ENCODE peak calls at places on chromosome 15, in seven cellular contexts. One of them, this sample, is unnamed.

GRCh38 chr15:74773731-74774252 is 8.1 kb upstream of the CSK start:
- DNase-seq in HCT116: no peak
- DNase-seq in SK-N-SH: no peak
- DNase-seq in K562: no peak
- DNase-seq in GM12878: no peak
- DNase-seq in H1: no peak
- DNase-seq in HepG2: peak; percentile 52
- DNase-seq in this sample: no peak

GRCh38 chr15:66621491-66622467 is 56.0 kb upstream of the LCTL start:
- DNase-seq in HCT116: no peak
- DNase-seq in SK-N-SH: no peak
- DNase-seq in K562: peak; percentile 80
- DNase-seq in GM12878: no peak
- DNase-seq in H1: peak; percentile 68
- DNase-seq in HepG2: no peak
- DNase-seq in this sample: no peak

GRCh38 chr15:57340673-57341259 is 35.5 kb upstream of the CGNL1 start:
- DNase-seq in HCT116: peak; percentile 56
- DNase-seq in SK-N-SH: peak; percentile 72
- DNase-seq in K562: peak; percentile 72
- DNase-seq in GM12878: peak; percentile 15
- DNase-seq in H1: no peak
- DNase-seq in HepG2: peak; percentile 42
- DNase-seq in this sample: no peak

GRCh38 chr15:43111354-43111753 is 5.5 kb upstream of the UBR1 start:
- DNase-seq in HCT116: no peak
- DNase-seq in SK-N-SH: no peak
- DNase-seq in K562: no peak
- DNase-seq in GM12878: no peak
- DNase-seq in H1: no peak
- DNase-seq in HepG2: no peak
- DNase-seq in this sample: no peak

GRCh38 chr15:23415321-23415865 is 31.6 kb downstream of the GOLGA6L2 start:
- DNase-seq in HCT116: no peak
- DNase-seq in SK-N-SH: no peak
- DNase-seq in K562: no peak
- DNase-seq in GM12878: no peak
- DNase-seq in H1: no peak
- DNase-seq in HepG2: no peak
- DNase-seq in this sample: no peak

GRCh38 chr15:63599401-63600000 is 2.3 kb downstream of the FBXL22 start:
- DNase-seq in HCT116: no peak
- DNase-seq in SK-N-SH: peak; percentile 35
- DNase-seq in K562: peak; percentile 16
- DNase-seq in GM12878: no peak
- DNase-seq in H1: peak; percentile 74
- DNase-seq in HepG2: peak; percentile 34
- DNase-seq in this sample: peak; percentile 73

GRCh38 chr15:31459011-31459748 is 132.5 kb downstream of the KLF13 start:
- DNase-seq in HCT116: no peak
- DNase-seq in SK-N-SH: no peak
- DNase-seq in K562: no peak
- DNase-seq in GM12878: peak; percentile 77
- DNase-seq in H1: no peak
- DNase-seq in HepG2: no peak
- DNase-seq in this sample: no peak

GRCh38 chr15:79064496-79064895 is 26.1 kb downstream of the RASGRF1 start:
- DNase-seq in HCT116: no peak
- DNase-seq in SK-N-SH: no peak
- DNase-seq in K562: no peak
- DNase-seq in GM12878: no peak
- DNase-seq in H1: no peak
- DNase-seq in HepG2: no peak
- DNase-seq in this sample: no peak

GRCh38 chr15:60479711-60480110 is 769 bp upstream of the ICE2 start:
- DNase-seq in HCT116: no peak
- DNase-seq in SK-N-SH: no peak
- DNase-seq in K562: peak; percentile 14
- DNase-seq in GM12878: peak; percentile 15
- DNase-seq in H1: no peak
- DNase-seq in HepG2: no peak
- DNase-seq in this sample: no peak

GRCh38 chr15:31273258-31273941 is 53.2 kb upstream of the KLF13 start:
- DNase-seq in HCT116: no peak
- DNase-seq in SK-N-SH: peak; percentile 10
- DNase-seq in K562: no peak
- DNase-seq in GM12878: no peak
- DNase-seq in H1: peak; percentile 43
- DNase-seq in HepG2: no peak
- DNase-seq in this sample: no peak

GRCh38 chr15:25810631-25811077 is 52.5 kb downstream of the ATP10A start:
- DNase-seq in HCT116: no peak
- DNase-seq in SK-N-SH: no peak
- DNase-seq in K562: no peak
- DNase-seq in GM12878: no peak
- DNase-seq in H1: no peak
- DNase-seq in HepG2: no peak
- DNase-seq in this sample: no peak

GRCh38 chr15:49225572-49226281 is 55.7 kb downstream of the GALK2 start:
- DNase-seq in HCT116: peak; percentile 15
- DNase-seq in SK-N-SH: peak; percentile 14
- DNase-seq in K562: peak; percentile 87
- DNase-seq in GM12878: no peak
- DNase-seq in H1: peak; percentile 78
- DNase-seq in HepG2: no peak
- DNase-seq in this sample: no peak

GRCh38 chr15:60720493-60721231 is 241.7 kb upstream of the ICE2 start:
- DNase-seq in HCT116: no peak
- DNase-seq in SK-N-SH: no peak
- DNase-seq in K562: no peak
- DNase-seq in GM12878: peak; percentile 67
- DNase-seq in H1: no peak
- DNase-seq in HepG2: no peak
- DNase-seq in this sample: no peak

GRCh38 chr15:40500584-40501330 is 30.0 kb downstream of the CHST14 start:
- DNase-seq in HCT116: no peak
- DNase-seq in SK-N-SH: no peak
- DNase-seq in K562: no peak
- DNase-seq in GM12878: no peak
- DNase-seq in H1: no peak
- DNase-seq in HepG2: no peak
- DNase-seq in this sample: no peak

GRCh38 chr15:73108676-73109075 is 56.4 kb downstream of the NEO1 start:
- DNase-seq in HCT116: no peak
- DNase-seq in SK-N-SH: no peak
- DNase-seq in K562: no peak
- DNase-seq in GM12878: no peak
- DNase-seq in H1: no peak
- DNase-seq in HepG2: no peak
- DNase-seq in this sample: no peak

GRCh38 chr15:48493084-48493762 is 152.3 kb downstream of the FBN1 start:
- DNase-seq in HCT116: no peak
- DNase-seq in SK-N-SH: no peak
- DNase-seq in K562: no peak
- DNase-seq in GM12878: no peak
- DNase-seq in H1: no peak
- DNase-seq in HepG2: no peak
- DNase-seq in this sample: no peak

GRCh38 chr15:22956980-22957264 is 23.2 kb downstream of the CYFIP1 start:
- DNase-seq in HCT116: no peak
- DNase-seq in SK-N-SH: no peak
- DNase-seq in K562: no peak
- DNase-seq in GM12878: no peak
- DNase-seq in H1: no peak
- DNase-seq in HepG2: no peak
- DNase-seq in this sample: no peak

GRCh38 chr15:84980196-84981053 is 1.2 kb upstream of the PDE8A start:
- DNase-seq in HCT116: peak; percentile 67
- DNase-seq in SK-N-SH: peak; percentile 88
- DNase-seq in K562: peak; percentile 88
- DNase-seq in GM12878: peak; percentile 45
- DNase-seq in H1: peak; percentile 91
- DNase-seq in HepG2: peak; percentile 75
- DNase-seq in this sample: peak; percentile 88

GRCh38 chr15:67096536-67097294 is 31.3 kb downstream of the SMAD3 start:
- DNase-seq in HCT116: no peak
- DNase-seq in SK-N-SH: no peak
- DNase-seq in K562: no peak
- DNase-seq in GM12878: no peak
- DNase-seq in H1: no peak
- DNase-seq in HepG2: no peak
- DNase-seq in this sample: no peak

DNA sequence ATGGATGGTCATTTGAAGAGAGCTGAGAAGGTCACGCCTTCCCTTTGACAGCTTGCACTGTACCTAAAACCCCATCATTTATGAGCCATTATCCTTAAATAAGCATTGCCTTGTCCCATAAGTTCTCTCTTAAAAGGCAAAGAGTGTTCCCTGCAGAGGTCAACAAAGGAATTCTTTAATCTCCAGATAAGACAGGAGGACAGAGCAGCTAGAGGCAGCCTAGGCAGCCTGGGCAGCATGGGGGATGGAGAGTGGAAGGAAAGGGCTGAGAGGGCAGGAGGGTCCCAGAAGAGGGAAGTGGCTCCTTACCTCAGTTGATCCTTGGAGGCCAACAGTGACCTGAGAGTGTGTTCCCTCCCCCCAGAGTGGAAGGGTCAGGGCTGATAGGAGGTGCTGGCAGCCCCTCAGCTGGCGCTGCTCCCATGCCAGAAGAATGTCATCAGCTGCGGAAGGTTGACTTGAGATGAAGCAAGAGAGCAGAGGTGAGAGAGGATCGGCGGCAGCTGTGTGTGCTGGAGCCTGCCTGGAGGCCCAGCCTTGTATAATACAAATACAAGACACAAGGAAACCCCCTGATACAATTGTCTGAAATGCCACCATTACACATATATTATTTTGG is 12.8 kb downstream of the KBTBD13 start:
- DNase-seq in HCT116: no peak
- DNase-seq in SK-N-SH: no peak
- DNase-seq in K562: no peak
- DNase-seq in GM12878: no peak
- DNase-seq in H1: no peak
- DNase-seq in HepG2: peak; percentile 56
- DNase-seq in this sample: no peak
- TF ChIP-seq JUND in HCT116: no peak
- TF ChIP-seq JUND in SK-N-SH: no peak
- TF ChIP-seq JUND in K562: no peak
- TF ChIP-seq JUND in GM12878: no peak
- TF ChIP-seq JUND in H1: no peak
- TF ChIP-seq JUND in HepG2: no peak
- TF ChIP-seq JUND in this sample: no peak

GRCh38 chr15:52784799-52785671 is 5.1 kb downstream of the ONECUT1 start:
- DNase-seq in HCT116: no peak
- DNase-seq in SK-N-SH: no peak
- DNase-seq in K562: no peak
- DNase-seq in GM12878: no peak
- DNase-seq in H1: peak; percentile 68
- DNase-seq in HepG2: peak; percentile 39
- DNase-seq in this sample: no peak
- TF ChIP-seq JUND in HCT116: no peak
- TF ChIP-seq JUND in SK-N-SH: no peak
- TF ChIP-seq JUND in K562: no peak
- TF ChIP-seq JUND in GM12878: no peak
- TF ChIP-seq JUND in H1: no peak
- TF ChIP-seq JUND in HepG2: no peak
- TF ChIP-seq JUND in this sample: no peak

GRCh38 chr15:71185706-71186105 is 70.4 kb downstream of the THSD4 start:
- DNase-seq in HCT116: no peak
- DNase-seq in SK-N-SH: no peak
- DNase-seq in K562: no peak
- DNase-seq in GM12878: no peak
- DNase-seq in H1: no peak
- DNase-seq in HepG2: no peak
- DNase-seq in this sample: no peak

GRCh38 chr15:71186267-71186666 is 71.0 kb downstream of the THSD4 start:
- DNase-seq in HCT116: no peak
- DNase-seq in SK-N-SH: no peak
- DNase-seq in K562: no peak
- DNase-seq in GM12878: no peak
- DNase-seq in H1: no peak
- DNase-seq in HepG2: no peak
- DNase-seq in this sample: no peak

GRCh38 chr15:71183063-71183462 is 67.8 kb downstream of the THSD4 start:
- DNase-seq in HCT116: no peak
- DNase-seq in SK-N-SH: no peak
- DNase-seq in K562: no peak
- DNase-seq in GM12878: no peak
- DNase-seq in H1: no peak
- DNase-seq in HepG2: no peak
- DNase-seq in this sample: no peak

GRCh38 chr15:71181454-71181853 is 66.2 kb downstream of the THSD4 start:
- DNase-seq in HCT116: no peak
- DNase-seq in SK-N-SH: no peak
- DNase-seq in K562: no peak
- DNase-seq in GM12878: no peak
- DNase-seq in H1: no peak
- DNase-seq in HepG2: no peak
- DNase-seq in this sample: no peak

GRCh38 chr15:71182522-71182921 is 67.3 kb downstream of the THSD4 start:
- DNase-seq in HCT116: no peak
- DNase-seq in SK-N-SH: no peak
- DNase-seq in K562: no peak
- DNase-seq in GM12878: no peak
- DNase-seq in H1: no peak
- DNase-seq in HepG2: no peak
- DNase-seq in this sample: no peak
- TF ChIP-seq JUND in HCT116: no peak
- TF ChIP-seq JUND in SK-N-SH: no peak
- TF ChIP-seq JUND in K562: no peak
- TF ChIP-seq JUND in GM12878: no peak
- TF ChIP-seq JUND in H1: no peak
- TF ChIP-seq JUND in HepG2: no peak
- TF ChIP-seq JUND in this sample: no peak

GRCh38 chr15:77826006-77826695 is 193.4 kb upstream of the LINGO1 start:
- DNase-seq in HCT116: no peak
- DNase-seq in SK-N-SH: no peak
- DNase-seq in K562: no peak
- DNase-seq in GM12878: no peak
- DNase-seq in H1: no peak
- DNase-seq in HepG2: no peak
- DNase-seq in this sample: no peak

GRCh38 chr15:77825143-77825542 is 192.4 kb upstream of the LINGO1 start:
- DNase-seq in HCT116: no peak
- DNase-seq in SK-N-SH: no peak
- DNase-seq in K562: no peak
- DNase-seq in GM12878: no peak
- DNase-seq in H1: no peak
- DNase-seq in HepG2: no peak
- DNase-seq in this sample: no peak

GRCh38 chr15:77823736-77824135 is 191.0 kb upstream of the LINGO1 start:
- DNase-seq in HCT116: no peak
- DNase-seq in SK-N-SH: no peak
- DNase-seq in K562: no peak
- DNase-seq in GM12878: no peak
- DNase-seq in H1: no peak
- DNase-seq in HepG2: no peak
- DNase-seq in this sample: no peak

GRCh38 chr15:77824361-77824985 is 191.8 kb upstream of the LINGO1 start:
- DNase-seq in HCT116: no peak
- DNase-seq in SK-N-SH: no peak
- DNase-seq in K562: no peak
- DNase-seq in GM12878: no peak
- DNase-seq in H1: no peak
- DNase-seq in HepG2: no peak
- DNase-seq in this sample: no peak

GRCh38 chr15:77825546-77825945 is 192.8 kb upstream of the LINGO1 start:
- DNase-seq in HCT116: no peak
- DNase-seq in SK-N-SH: no peak
- DNase-seq in K562: no peak
- DNase-seq in GM12878: no peak
- DNase-seq in H1: no peak
- DNase-seq in HepG2: no peak
- DNase-seq in this sample: no peak
- TF ChIP-seq JUND in HCT116: no peak
- TF ChIP-seq JUND in SK-N-SH: no peak
- TF ChIP-seq JUND in K562: no peak
- TF ChIP-seq JUND in GM12878: no peak
- TF ChIP-seq JUND in H1: no peak
- TF ChIP-seq JUND in HepG2: no peak
- TF ChIP-seq JUND in this sample: no peak

This sample was measured in T47D.